ENCODE peak calls at places on chromosomes 7 and 10, in four cellular contexts. B, E, N and F are unnamed samples.
A peak's percentile ranks its signal among the peaks of the same experiment; 100 is the strongest.

GRCh38 chr7:373818-374705 is 84.1 kb downstream of the FOXL3 start:
- DNase-seq in B (no peak), E (no peak), N (no peak), F (no peak)

GRCh38 chr7:6160191-6160623 is 112.2 kb downstream of the CYTH3 start:
- DNase-seq in B (no peak), E (peak; percentile 65), N (peak; percentile 66), F (no peak)

GRCh38 chr10:124467165-124467564 is 5.5 kb downstream of the LHPP start:
- DNase-seq in B (no peak), E (no peak), N (no peak), F (no peak)

GRCh38 chr10:30231071-30231652 is 117.9 kb downstream of the MTPAP start:
- DNase-seq in B (no peak), E (no peak), N (no peak), F (no peak)

GRCh38 chr10:13001041-13001886 is at the start of gene CCDC3:
- DNase-seq in B (peak; percentile 80), E (no peak), N (no peak), F (no peak)

GRCh38 chr10:57333880-57334279 is 933.8 kb downstream of the IPMK start:
- DNase-seq in B (no peak), E (no peak), N (no peak), F (no peak)

GRCh38 chr7:158495780-158496179 is 91.8 kb downstream of the PTPRN2 start:
- DNase-seq in B (no peak), E (no peak), N (no peak), F (no peak)

GRCh38 chr10:110358869-110359629 is 54.3 kb upstream of the SMNDC1 start:
- DNase-seq in B (no peak), E (no peak), N (no peak), F (peak; percentile 88)

GRCh38 chr10:98361131-98361633 is 53.8 kb downstream of the PYROXD2 start:
- DNase-seq in B (peak; percentile 68), E (peak; percentile 100), N (peak; percentile 57), F (peak; percentile 64)

GRCh38 chr10:86969421-86970041 is 1.2 kb downstream of the ADIRF start:
- DNase-seq in B (no peak), E (peak; percentile 57), N (peak; percentile 56), F (no peak)

GRCh38 chr7:27745064-27745583 is 5.2 kb downstream of the TAX1BP1 start:
- DNase-seq in B (no peak), E (peak; percentile 84), N (peak; percentile 85), F (no peak)

GRCh38 chr10:14185501-14186045 is 145.2 kb downstream of the FRMD4A start:
- DNase-seq in B (peak; percentile 33), E (peak; percentile 90), N (peak; percentile 33), F (peak; percentile 44)

GRCh38 chr7:136958016-136958415 is 89.6 kb downstream of the CHRM2 start:
- DNase-seq in B (no peak), E (peak; percentile 41), N (peak; percentile 40), F (no peak)

GRCh38 chr10:6102128-6102527 is 13.3 kb downstream of the RBM17 start:
- DNase-seq in B (no peak), E (no peak), N (no peak), F (no peak)

DNA sequence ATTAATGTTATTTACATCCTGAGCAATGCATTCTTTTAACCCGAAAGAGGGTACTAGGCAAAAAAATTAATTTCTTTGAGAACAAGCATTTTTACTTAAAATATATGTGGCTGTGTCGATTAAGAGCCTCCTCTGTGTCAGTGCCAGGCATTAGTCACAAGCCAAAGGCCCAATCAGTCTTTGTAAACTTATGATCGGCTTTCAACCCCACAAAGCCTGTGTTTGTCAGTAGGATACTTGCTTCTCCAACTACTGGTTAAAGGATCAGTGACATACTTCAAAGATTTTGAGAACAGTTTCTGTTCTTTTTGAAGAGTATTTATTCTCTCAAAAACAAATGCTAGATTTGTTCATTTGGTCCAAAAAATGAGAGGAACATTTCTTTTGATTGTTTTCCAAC is 159.3 kb downstream of the NRCAM start:
- DNase-seq in B (no peak), E (no peak), N (peak; percentile 34), F (no peak)
- H3K4me2 ChIP-seq in B (no peak overlapping the region), E (no peak overlapping the region), N (peak overlapping the region; percentile 21), F (no peak overlapping the region)

DNA sequence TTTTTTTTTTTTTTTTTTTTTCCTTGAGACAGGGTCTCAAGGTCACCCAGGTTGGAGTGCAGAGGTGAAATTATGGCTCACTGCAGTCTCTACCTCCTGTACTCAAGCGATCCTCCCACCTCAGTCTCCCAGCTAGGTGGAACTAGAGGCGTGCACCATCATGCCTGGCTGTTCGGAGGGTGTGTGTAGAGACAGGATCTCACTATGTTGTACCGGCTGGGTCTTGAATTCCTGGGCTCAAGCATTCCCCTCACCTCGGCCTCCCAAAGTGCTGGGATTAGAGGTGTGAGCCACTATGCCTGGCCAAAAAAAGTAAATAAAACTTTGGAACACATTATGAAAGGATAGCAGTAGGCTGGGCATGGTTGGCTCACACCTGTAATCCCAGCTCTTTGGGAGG is 39.6 kb upstream of the TNPO3 start:
- DNase-seq in B (no peak), E (no peak), N (no peak), F (no peak)
- H3K9me1 ChIP-seq in B (no peaks in the 10 kb centered on the region), E (no peaks in the 10 kb centered on the region), N (no peaks in the 10 kb centered on the region), F (no peaks in the 10 kb centered on the region)

GRCh38 chr10:21727452-21728168 is 193.6 kb downstream of the MLLT10 start:
- DNase-seq in B (no peak), E (no peak), N (peak; percentile 69), F (peak; percentile 40)

GRCh38 chr10:21733710-21734109 is 199.7 kb downstream of the MLLT10 start:
- DNase-seq in B (no peak), E (no peak), N (no peak), F (no peak)

GRCh38 chr10:21726601-21727295 is 192.7 kb downstream of the MLLT10 start:
- DNase-seq in B (peak; percentile 42), E (peak; percentile 26), N (no peak), F (no peak)

GRCh38 chr10:21737061-21737460 is 203.0 kb downstream of the MLLT10 start:
- DNase-seq in B (no peak), E (no peak), N (no peak), F (no peak)

DNA sequence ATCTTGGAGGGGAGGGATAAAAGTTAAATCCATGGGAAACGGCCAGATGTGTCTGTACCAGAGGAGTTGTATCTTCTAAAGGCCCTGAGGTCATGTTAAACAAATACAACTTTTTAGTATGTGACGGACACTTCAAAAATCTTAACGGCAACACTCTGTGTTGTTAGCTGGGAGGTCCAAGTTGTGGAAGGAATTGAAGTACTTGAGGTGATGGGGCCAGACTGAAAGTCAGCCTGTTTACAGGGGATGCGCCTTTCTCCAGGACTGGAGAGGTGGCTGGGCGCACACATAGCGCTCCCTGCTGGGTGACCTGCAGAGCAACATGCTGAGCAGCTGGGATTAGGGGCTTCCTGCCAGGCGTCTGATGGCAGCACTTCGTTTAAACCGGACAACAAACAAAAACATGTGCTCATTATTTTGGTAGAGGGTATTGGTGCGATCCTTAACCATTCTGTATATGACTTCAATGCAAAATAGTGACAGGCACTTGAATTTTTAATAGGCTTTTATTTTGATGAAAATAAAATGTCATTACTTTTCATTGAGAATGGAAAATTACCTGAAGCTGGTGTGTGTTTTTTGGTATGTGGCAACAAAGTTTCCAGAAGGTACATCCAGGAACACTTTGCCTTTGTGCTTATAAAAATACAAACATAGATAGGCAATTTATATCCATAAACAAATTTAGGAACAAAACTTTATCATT is 198.2 kb downstream of the MLLT10 start:
- DNase-seq in B (peak; percentile 62), E (peak; percentile 82), N (peak; percentile 78), F (no peak)
- H3K9ac ChIP-seq in B (no peak overlapping the region), E (no peak overlapping the region), N (no peak overlapping the region), F (no peak overlapping the region)

GRCh38 chr7:115816318-115816974 is 214.1 kb downstream of the TFEC start:
- DNase-seq in B (no peak), E (no peak), N (no peak), F (no peak)

DNA sequence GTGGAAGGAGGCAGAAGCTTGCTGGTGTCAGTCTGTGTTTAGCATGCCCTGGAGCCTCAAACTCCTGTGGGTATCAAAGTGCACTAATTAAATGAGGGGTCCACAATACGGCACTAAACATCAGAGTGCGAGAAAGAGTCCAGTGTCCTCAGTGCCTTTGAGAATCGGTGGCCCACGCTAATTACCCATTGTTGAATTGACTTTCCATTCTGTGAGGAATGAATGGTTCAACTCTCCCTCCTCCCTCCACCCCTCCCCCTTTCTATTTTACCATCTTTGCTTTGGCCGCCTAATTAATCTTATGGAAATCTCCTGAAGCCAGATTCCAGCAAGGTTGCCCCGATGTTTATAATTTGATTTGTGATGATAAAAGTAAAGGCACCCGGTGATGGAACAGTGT is 217.8 kb downstream of the TFEC start:
- DNase-seq in B (no peak), E (no peak), N (no peak), F (no peak)
- H3K4me2 ChIP-seq in B (no peak overlapping the region), E (no peak overlapping the region), N (no peak overlapping the region), F (no peak overlapping the region)

GRCh38 chr10:58742141-58742540 is 229.5 kb downstream of the BICC1 start:
- DNase-seq in B (no peak), E (peak; percentile 35), N (no peak), F (no peak)
- H3K9me1 ChIP-seq in B (no peaks in the 10 kb centered on the region), E (peaks cover 2% of the 10 kb centered on the region), N (no peaks in the 10 kb centered on the region), F (no peaks in the 10 kb centered on the region)